ENCODE peak calls at places on chromosomes 11 and 22, in ten cellular contexts. F is activated CD4-positive, alpha-beta T cell treated with anti-CD3 and anti-CD28 coated beads, Interleukin-2, amount 50 U/mL, for 24 hours; V is KG1; W is smooth muscle cell of the brain vasculature; X is effector memory CD4-positive, alpha-beta T cell; J is trophoblast cell; Q is stimulated activated CD4-positive, alpha-beta T cell treated with anti-CD3 and anti-CD28 coated beads, Interleukin-1b, Interleukin-23, amount 100 ng/mL, for 4 hours; B is activated naive CD4-positive, alpha-beta T cell treated with anti-CD3 and anti-CD28 coated beads, Interleukin-2, amount 50 U/mL, for 16 hours; G is CD4-positive, alpha-beta memory T cell; E is lung microvascular endothelial cell. Z is an unnamed sample.

GRCh38 chr11:90468923-90469322 is 246.1 kb upstream of the CHORDC1 start:
- DNase-seq in G (no peak), J (peak), W (no peak), F (no peak), E (no peak), Q (no peak), B (no peak), X (no peak), V (no peak), Z (no peak)

GRCh38 chr22:40499187-40499753 is 128.9 kb downstream of the SGSM3 start:
- DNase-seq in V (no peak), Q (no peak), F (no peak), G (no peak), X (no peak), J (peak), W (peak), E (peak), B (no peak), Z (peak)

GRCh38 chr22:47293368-47294221 is 531.1 kb downstream of the TBC1D22A start:
- DNase-seq in Q (no peak), X (no peak), G (no peak), E (no peak), W (no peak), J (no peak), F (no peak), B (no peak), V (no peak), Z (no peak)

GRCh38 chr22:22890085-22890484 is 2.5 kb downstream of the IGLL5 start:
- DNase-seq in X (no peak), F (no peak), E (no peak), V (no peak), W (no peak), G (no peak), Q (no peak), B (no peak), J (no peak), Z (no peak)

GRCh38 chr11:79026803-79027445 is 413.9 kb downstream of the TENM4 start:
- DNase-seq in J (no peak), B (no peak), Q (no peak), V (no peak), W (no peak), X (no peak), F (no peak), E (no peak), G (no peak), Z (no peak)

GRCh38 chr11:129324533-129325175 is 51.0 kb upstream of the BARX2 start:
- DNase-seq in J (peak), Q (no peak), E (no peak), W (no peak), V (no peak), B (no peak), G (no peak), F (no peak), X (no peak), Z (no peak)

GRCh38 chr22:48919851-48920589 is 907.7 kb downstream of the BRD1 start:
- DNase-seq in X (no peak), W (no peak), F (no peak), V (no peak), E (no peak), J (no peak), B (no peak), G (no peak), Q (no peak), Z (no peak)

GRCh38 chr11:130047141-130047540 is 22.6 kb upstream of the APLP2 start:
- DNase-seq in E (no peak), G (no peak), V (no peak), J (no peak), W (no peak), Q (no peak), F (no peak), X (no peak), B (no peak), Z (no peak)

GRCh38 chr11:64970731-64971151 is 1.2 kb downstream of the MAJIN start:
- DNase-seq in F (peak), Q (peak), G (no peak), X (no peak), B (peak), V (no peak), W (no peak), E (peak), J (no peak), Z (no peak)

GRCh38 chr11:117593065-117593464 is 204.0 kb downstream of the DSCAML1 start:
- DNase-seq in X (no peak), F (no peak), E (no peak), Q (no peak), W (no peak), G (no peak), J (no peak), B (no peak), V (no peak), Z (no peak)

GRCh38 chr22:42820075-42820763 is 36.9 kb downstream of the ARFGAP3 start:
- DNase-seq in V (no peak), E (peak), G (peak), F (no peak), W (peak), B (no peak), X (no peak), Q (no peak), J (no peak), Z (no peak)

GRCh38 chr11:111910637-111911562 is 670 bp downstream of the CRYAB start:
- DNase-seq in J (no peak), V (no peak), G (no peak), X (no peak), B (no peak), Q (no peak), E (no peak), F (no peak), W (no peak), Z (no peak)

GRCh38 chr11:48129697-48130395 is 86.8 kb upstream of the OR4B1 start:
- DNase-seq in G (no peak), B (no peak), Q (no peak), J (no peak), W (no peak), E (peak), V (no peak), X (no peak), F (no peak), Z (no peak)

GRCh38 chr22:29810156-29810555 is 27.9 kb downstream of the ASCC2 start:
- DNase-seq in E (no peak), F (no peak), W (no peak), B (no peak), X (no peak), J (no peak), V (no peak), G (no peak), Q (no peak), Z (no peak)

GRCh38 chr11:125229006-125229405 is 64.5 kb downstream of the PKNOX2 start:
- DNase-seq in W (no peak), V (no peak), G (no peak), B (no peak), F (no peak), J (no peak), X (no peak), E (no peak), Q (no peak), Z (no peak)

GRCh38 chr22:21446128-21446826 is 20.9 kb upstream of the TMEM191C start:
- DNase-seq in G (no peak), J (no peak), V (no peak), Q (no peak), E (no peak), W (no peak), B (peak), F (no peak), X (no peak), Z (no peak)

GRCh38 chr22:35352214-35353111 is 28.4 kb upstream of the HMOX1 start:
- DNase-seq in X (no peak), B (peak), V (no peak), J (peak), Q (peak), W (no peak), E (peak), G (no peak), F (no peak), Z (no peak)

GRCh38 chr11:72641900-72642814 is 32.1 kb downstream of the PDE2A start:
- DNase-seq in W (no peak), V (no peak), G (peak), F (no peak), E (peak), X (no peak), Q (peak), J (peak), B (no peak), Z (no peak)

GRCh38 chr22:35915477-35916013 is 113.1 kb downstream of the RBFOX2 start:
- DNase-seq in W (no peak), G (no peak), X (no peak), J (no peak), F (no peak), V (no peak), Q (no peak), E (peak), B (no peak), Z (no peak)

GRCh38 chr11:803467-803742 is 1.6 kb downstream of the PIDD1 start:
- DNase-seq in E (no peak), V (no peak), G (no peak), F (no peak), W (no peak), J (no peak), X (no peak), Q (no peak), B (no peak), Z (no peak)

GRCh38 chr11:30573951-30574350 is 12.2 kb downstream of the MPPED2 start:
- DNase-seq in V (no peak), W (no peak), J (no peak), G (no peak), F (no peak), E (no peak), X (no peak), B (no peak), Q (no peak), Z (no peak)

GRCh38 chr22:30881361-30882180 is 87.0 kb downstream of the MORC2 start:
- DNase-seq in W (no peak), X (no peak), V (no peak), G (no peak), Q (no peak), F (no peak), J (no peak), B (no peak), E (no peak), Z (no peak)

GRCh38 chr22:29797351-29797750 is 30.2 kb downstream of the UQCR10 start:
- DNase-seq in J (no peak), Q (no peak), E (no peak), X (no peak), B (no peak), V (no peak), F (no peak), G (no peak), W (no peak), Z (no peak)

GRCh38 chr22:37316405-37316804 is 34.1 kb downstream of the CYTH4 start:
- DNase-seq in Q (no peak), X (no peak), F (no peak), B (no peak), V (no peak), E (no peak), G (no peak), J (no peak), W (no peak), Z (no peak)

GRCh38 chr11:72413914-72414628 is 20.3 kb downstream of the CLPB start:
- DNase-seq in Q (peak), E (peak), J (peak), X (peak), G (peak), V (peak), B (peak), W (no peak), F (peak), Z (peak)

GRCh38 chr11:96331556-96332168 is 11.3 kb downstream of the MAML2 start:
- DNase-seq in J (no peak), G (no peak), W (no peak), X (no peak), B (no peak), Q (no peak), E (no peak), F (no peak), V (no peak), Z (no peak)

GRCh38 chr11:130726234-130726559 is 190.1 kb downstream of the SNX19 start:
- DNase-seq in V (no peak), J (no peak), E (peak), Q (no peak), G (no peak), B (no peak), X (no peak), W (no peak), F (no peak), Z (no peak)

GRCh38 chr11:114440121-114440860 is 1.0 kb downstream of the REXO2 start:
- DNase-seq in E (peak), W (no peak), B (no peak), G (no peak), X (no peak), F (no peak), V (no peak), J (peak), Q (no peak), Z (no peak)

GRCh38 chr11:1219446-1219835 is 3.4 kb upstream of the MUC5B start:
- DNase-seq in B (no peak), F (no peak), W (no peak), E (no peak), J (no peak), X (no peak), V (no peak), Q (no peak), G (no peak), Z (no peak)

GRCh38 chr22:37763012-37763411 is 44.7 kb upstream of the GCAT start:
- DNase-seq in Q (no peak), V (no peak), E (no peak), J (no peak), W (no peak), G (no peak), X (no peak), B (no peak), F (no peak), Z (no peak)